ENCODE peak calls at places on chromosome 21, in seven cellular contexts. G, N, R, F, W, L and A are unnamed samples.

GRCh38 chr21:33794586-33794985 is 121.0 kb downstream of the ATP5PO start:
- DNase-seq in G (no peak), N (no peak), R (no peak), F (no peak), W (no peak), L (no peak), A (no peak)

GRCh38 chr21:25925936-25926335 is 191.2 kb downstream of the GABPA start:
- DNase-seq in G (no peak), N (no peak), R (no peak), F (peak), W (no peak), L (peak), A (no peak)

GRCh38 chr21:14487490-14488432 is 58.4 kb downstream of the SAMSN1 start:
- DNase-seq in G (no peak), N (no peak), R (no peak), F (no peak), W (no peak), L (no peak), A (no peak)

GRCh38 chr21:16302851-16303282 is 573.1 kb downstream of the USP25 start:
- DNase-seq in G (no peak), N (peak), R (no peak), F (no peak), W (no peak), L (no peak), A (no peak)

GRCh38 chr21:21045538-21045937 is 47.3 kb downstream of the NCAM2 start:
- DNase-seq in G (no peak), N (no peak), R (no peak), F (no peak), W (no peak), L (no peak), A (no peak)

GRCh38 chr21:33558777-33559421 is 16.1 kb downstream of the SON start:
- DNase-seq in G (no peak), N (no peak), R (no peak), F (no peak), W (no peak), L (no peak), A (no peak)

GRCh38 chr21:25369524-25370300 is 237.6 kb downstream of the MRPL39 start:
- DNase-seq in G (no peak), N (peak), R (no peak), F (no peak), W (peak), L (no peak), A (no peak)

GRCh38 chr21:46406001-46406400 is 52.7 kb upstream of the DIP2A start:
- DNase-seq in G (no peak), N (no peak), R (no peak), F (no peak), W (no peak), L (no peak), A (no peak)

GRCh38 chr21:42013338-42013737 is 3.2 kb upstream of the ZBTB21 start:
- DNase-seq in G (no peak), N (no peak), R (no peak), F (no peak), W (no peak), L (no peak), A (no peak)

GRCh38 chr21:45818904-45819285 is 162.7 kb upstream of the COL6A1 start:
- DNase-seq in G (no peak), N (peak), R (no peak), F (no peak), W (peak), L (no peak), A (no peak)

GRCh38 chr21:41606706-41607105 is 98.7 kb upstream of the TMPRSS2 start:
- DNase-seq in G (no peak), N (no peak), R (no peak), F (no peak), W (no peak), L (no peak), A (no peak)

GRCh38 chr21:42554251-42554937 is 40.7 kb downstream of the SLC37A1 start:
- DNase-seq in G (no peak), N (no peak), R (no peak), F (no peak), W (no peak), L (no peak), A (no peak)

GRCh38 chr21:45228171-45228641 is 59.5 kb downstream of the POFUT2 start:
- DNase-seq in G (peak), N (peak), R (peak), F (no peak), W (peak), L (no peak), A (no peak)

GRCh38 chr21:30044447-30045064 is 104.8 kb upstream of the GRIK1 start:
- DNase-seq in G (no peak), N (peak), R (no peak), F (peak), W (peak), L (no peak), A (no peak)

GRCh38 chr21:38310619-38311018 is 53.8 kb downstream of the KCNJ15 start:
- DNase-seq in G (no peak), N (peak), R (no peak), F (no peak), W (peak), L (no peak), A (no peak)

GRCh38 chr21:19322360-19322759 is 918.8 kb upstream of the TMPRSS15 start:
- DNase-seq in G (no peak), N (no peak), R (no peak), F (no peak), W (peak), L (no peak), A (no peak)

GRCh38 chr21:46661211-46661625 is 25.7 kb downstream of the PRMT2 start:
- DNase-seq in G (no peak), N (peak), R (peak), F (peak), W (peak), L (no peak), A (no peak)

GRCh38 chr21:35095859-35096291 is 46.8 kb upstream of the RUNX1 start:
- DNase-seq in G (no peak), N (peak), R (no peak), F (no peak), W (peak), L (no peak), A (no peak)

GRCh38 chr21:14088391-14088790 is 122.4 kb downstream of the LIPI start:
- DNase-seq in G (no peak), N (no peak), R (no peak), F (no peak), W (no peak), L (no peak), A (no peak)

GRCh38 chr21:39834543-39834942 is 32.7 kb upstream of the PCP4 start:
- DNase-seq in G (no peak), N (no peak), R (no peak), F (no peak), W (no peak), L (no peak), A (no peak)

GRCh38 chr21:24045775-24046215 is 1561.5 kb downstream of the MRPL39 start:
- DNase-seq in G (no peak), N (no peak), R (no peak), F (peak), W (peak), L (no peak), A (no peak)

GRCh38 chr21:16117331-16117730 is 387.5 kb downstream of the USP25 start:
- DNase-seq in G (no peak), N (no peak), R (no peak), F (no peak), W (no peak), L (no peak), A (no peak)

GRCh38 chr21:34630536-34631143 is 15.7 kb upstream of the RCAN1 start:
- DNase-seq in G (no peak), N (peak), R (peak), F (peak), W (peak), L (no peak), A (no peak)

GRCh38 chr21:37871121-37871862 is 45.0 kb downstream of the KCNJ6 start:
- DNase-seq in G (no peak), N (peak), R (no peak), F (no peak), W (peak), L (no peak), A (no peak)

GRCh38 chr21:27827972-27828371 is 861.1 kb upstream of the ADAMTS5 start:
- DNase-seq in G (no peak), N (no peak), R (no peak), F (no peak), W (peak), L (no peak), A (no peak)